ENCODE peak calls at places on chromosomes 7 and 10, in four cellular contexts. W is tibial nerve, D is PC-3, M is upper lobe of right lung. O is an unnamed sample.

GRCh38 chr7:23242321-23242720 is 4.3 kb upstream of the GPNMB start:
- DNase-seq in D (no peak), M (no peak), W (no peak), O (no peak)

GRCh38 chr10:10785627-10786333 is 231.9 kb upstream of the CELF2 start:
- DNase-seq in M (no peak), W (no peak), D (peak), O (no peak)

GRCh38 chr10:19332304-19332703 is 283.7 kb downstream of the MALRD1 start:
- DNase-seq in W (no peak), M (no peak), D (no peak), O (no peak)

GRCh38 chr10:13271552-13272163 is 28.2 kb downstream of the PHYH start:
- DNase-seq in M (peak), D (peak), W (peak), O (no peak)

GRCh38 chr7:4939971-4940720 is 18.8 kb downstream of the MMD2 start:
- DNase-seq in D (no peak), W (no peak), M (no peak), O (no peak)

GRCh38 chr7:110600983-110601382 is 489.9 kb upstream of the LRRN3 start:
- DNase-seq in M (no peak), D (no peak), W (no peak), O (no peak)

GRCh38 chr7:945556-946255 is 8.8 kb downstream of the ADAP1 start:
- DNase-seq in D (peak), W (no peak), M (peak), O (peak)

GRCh38 chr7:17015575-17015974 is 133.8 kb upstream of the AGR3 start:
- DNase-seq in D (no peak), W (no peak), M (no peak), O (no peak)

GRCh38 chr10:3542185-3542611 is 242.8 kb downstream of the KLF6 start:
- DNase-seq in D (peak), W (no peak), M (no peak), O (peak)

GRCh38 chr7:101644879-101645278 is 15.8 kb upstream of the MYL10 start:
- DNase-seq in W (no peak), M (no peak), D (peak), O (no peak)

GRCh38 chr10:64762861-64763260 is 1241.7 kb downstream of the REEP3 start:
- DNase-seq in D (no peak), M (no peak), W (no peak), O (no peak)

GRCh38 chr7:40899151-40899550 is 764.3 kb downstream of the SUGCT start:
- DNase-seq in W (no peak), M (no peak), D (no peak), O (no peak)

GRCh38 chr7:156929789-156930539 is 19.5 kb upstream of the NOM1 start:
- DNase-seq in M (no peak), D (no peak), W (no peak), O (no peak)

GRCh38 chr7:143490719-143491306 is 13.1 kb downstream of the TAS2R41 start:
- DNase-seq in M (no peak), W (peak), D (peak), O (no peak)

GRCh38 chr7:2006921-2007381 is 225.8 kb downstream of the MAD1L1 start:
- DNase-seq in D (no peak), M (peak), W (no peak), O (no peak)

GRCh38 chr7:24725554-24726260 is 31.6 kb downstream of the GSDME start:
- DNase-seq in D (no peak), M (no peak), W (no peak), O (no peak)

GRCh38 chr7:107742678-107743566 is 1.0 kb upstream of the CBLL1 start:
- DNase-seq in W (peak), M (peak), D (no peak), O (peak)

GRCh38 chr7:37495574-37496184 is 47.0 kb upstream of the ELMO1 start:
- DNase-seq in M (no peak), W (peak), D (peak), O (no peak)

GRCh38 chr10:3757638-3758490 is 27.1 kb downstream of the KLF6 start:
- DNase-seq in W (no peak), D (peak), M (no peak), O (no peak)

GRCh38 chr7:79497728-79498127 is 44.3 kb upstream of the MAGI2 start:
- DNase-seq in W (no peak), D (no peak), M (no peak), O (no peak)
- H3K27ac ChIP-seq in W (no peak), D (no peak), M (no peak), O (no peak)

GRCh38 chr10:88883443-88883799 is 3.4 kb downstream of the STAMBPL1 start:
- DNase-seq in W (no peak), D (no peak), M (no peak), O (no peak)
- H3K27ac ChIP-seq in W (no peak), D (peak), M (no peak), O (no peak)

DNA sequence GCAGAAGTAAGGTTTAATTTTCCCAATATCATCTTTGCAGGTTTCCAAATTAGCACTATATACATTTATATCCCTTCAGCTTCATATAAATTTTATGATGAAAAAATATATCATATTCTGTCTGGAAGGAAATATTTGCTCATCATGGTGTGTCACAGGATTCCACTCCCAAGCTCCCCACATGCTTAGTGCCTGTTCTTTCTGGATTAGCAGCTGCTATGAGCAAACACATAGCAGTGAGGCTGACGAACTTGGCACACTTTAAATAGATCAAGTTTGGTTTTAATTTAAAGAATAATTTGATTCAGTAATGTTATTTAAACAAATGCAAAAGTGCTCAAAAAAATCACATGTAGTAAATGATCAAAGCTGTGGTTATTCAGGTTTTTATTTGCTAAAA is 251.9 kb downstream of the AGMO start:
- DNase-seq in D (peak), W (no peak), M (no peak), O (no peak)
- H3K27ac ChIP-seq in D (no peak), W (no peak), M (no peak), O (no peak)

DNA sequence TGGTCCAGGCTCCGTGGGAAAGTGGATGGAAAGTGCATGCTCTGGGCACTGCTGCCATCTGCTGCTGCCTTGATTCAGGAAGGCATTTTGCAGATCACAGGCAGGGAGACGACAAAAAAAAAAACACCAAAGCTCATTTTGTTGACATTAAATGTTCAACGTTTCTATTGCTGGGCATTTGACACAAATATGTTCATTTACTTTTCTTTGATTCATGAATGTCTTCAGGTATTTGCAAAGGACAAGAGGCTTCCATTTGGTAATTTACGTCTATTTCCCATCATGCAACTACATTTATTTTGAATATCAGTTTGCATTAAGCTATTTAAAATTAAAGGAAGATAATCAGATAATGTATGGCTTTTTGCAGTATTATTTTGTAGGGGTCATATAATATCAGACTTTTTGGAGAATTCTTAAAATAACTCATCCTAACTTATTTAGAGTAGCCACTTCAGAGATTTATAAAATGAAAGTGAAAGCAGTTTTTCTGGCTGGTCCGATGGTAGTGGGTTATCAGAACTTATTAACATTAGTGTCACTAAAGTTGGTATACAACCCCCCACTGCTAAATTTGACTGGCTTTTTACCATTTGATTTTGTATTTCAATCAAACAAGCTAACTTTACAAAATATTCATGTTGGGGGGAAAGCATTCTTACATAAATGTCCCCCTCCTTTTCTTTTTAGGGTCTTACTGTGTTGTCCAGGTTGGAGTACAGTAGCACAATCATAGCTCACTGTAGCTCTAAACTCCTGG is 65.3 kb downstream of the PDIA4 start:
- DNase-seq in D (peak), W (peak), M (peak), O (peak)
- H3K27ac ChIP-seq in D (no peak), W (peak), M (peak), O (no peak)

DNA sequence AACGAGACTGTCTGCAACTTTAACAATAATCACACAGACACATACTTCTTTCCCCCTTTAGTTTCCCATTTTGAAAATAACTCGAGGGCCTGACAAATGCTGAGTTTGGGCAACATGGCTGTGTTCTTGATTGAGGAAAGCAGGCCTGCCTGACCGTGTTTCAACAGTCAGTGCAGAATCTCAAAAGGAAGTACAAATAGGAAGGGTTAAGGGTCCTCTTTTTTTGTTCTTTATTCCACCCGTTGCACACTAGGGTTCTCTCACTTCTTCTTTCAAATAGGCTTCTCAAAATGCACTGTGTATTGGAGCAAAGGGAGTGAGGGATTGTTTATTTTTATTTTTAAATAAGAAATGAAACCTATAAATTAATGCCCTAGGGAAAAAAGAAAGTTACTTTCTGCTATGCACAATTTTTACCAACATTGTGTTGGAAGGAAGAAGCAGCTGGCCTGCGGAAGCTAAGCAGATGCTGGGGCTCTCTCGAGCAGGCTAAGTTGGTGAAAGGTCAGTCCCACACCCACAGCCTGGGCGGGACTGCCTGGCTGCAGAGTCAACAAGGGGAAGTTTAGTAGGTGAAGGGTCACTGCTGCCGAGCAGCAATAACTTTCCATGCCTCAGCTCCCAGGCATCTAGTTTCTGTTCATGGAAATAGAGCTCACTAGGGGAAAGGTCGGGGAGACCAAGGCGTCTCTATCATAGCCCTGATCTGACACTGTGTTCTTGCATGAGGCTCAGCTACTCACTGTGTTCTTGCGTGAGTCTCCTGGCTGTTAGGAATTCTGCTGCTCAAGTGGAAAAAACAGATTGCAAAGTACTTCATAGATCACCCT is 12.2 kb upstream of the PDK4 start:
- DNase-seq in D (peak), M (peak), W (peak), O (peak)
- H3K27ac ChIP-seq in D (peak), M (peak), W (peak), O (peak)

GRCh38 chr10:1044146-1044545 is 4.8 kb downstream of the IDI1 start:
- DNase-seq in M (no peak), D (no peak), W (no peak), O (no peak)

GRCh38 chr10:1047937-1048336 is 982 bp downstream of the IDI1 start:
- DNase-seq in M (no peak), W (no peak), D (no peak), O (no peak)

GRCh38 chr10:1045415-1045814 is 3.5 kb downstream of the IDI1 start:
- DNase-seq in W (no peak), M (no peak), D (no peak), O (no peak)

GRCh38 chr10:1043532-1043995 is 5.4 kb downstream of the IDI1 start:
- DNase-seq in W (no peak), M (no peak), D (no peak), O (peak)

DNA sequence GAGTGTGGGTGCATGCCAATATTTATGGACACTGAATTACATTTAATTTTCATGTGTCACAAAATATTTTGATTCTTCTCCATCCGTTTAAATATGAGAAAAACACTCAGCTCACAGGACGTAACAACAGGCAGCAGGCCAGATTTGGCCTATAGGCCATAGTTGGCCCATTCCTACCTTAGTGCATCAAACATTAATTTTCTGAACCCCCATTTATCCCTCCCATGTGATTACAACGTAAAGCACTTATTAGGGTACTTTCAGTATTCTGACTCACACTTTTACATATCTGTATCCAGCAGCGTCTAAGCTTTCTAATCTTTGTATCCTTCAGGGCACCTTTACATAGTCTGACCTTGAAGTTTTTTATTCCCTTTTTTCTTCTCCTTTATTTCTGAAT is 4.0 kb downstream of the IDI1 start:
- DNase-seq in W (no peak), M (no peak), D (no peak), O (no peak)
- H3K27ac ChIP-seq in W (peak), M (peak), D (no peak), O (no peak)

GRCh38 chr7:112161253-112162160 is 44.7 kb downstream of the DOCK4 start:
- DNase-seq in D (no peak), M (no peak), W (no peak), O (no peak)
- H3K27ac ChIP-seq in D (no peak), M (peak), W (no peak), O (no peak)

GRCh38 chr7:116805100-116805544 is 57.3 kb upstream of the CAPZA2 start:
- DNase-seq in W (peak), M (no peak), D (no peak), O (no peak)

GRCh38 chr7:116804459-116804858 is 57.9 kb upstream of the CAPZA2 start:
- DNase-seq in W (no peak), M (no peak), D (no peak), O (no peak)

GRCh38 chr7:116806046-116806944 is 56.1 kb upstream of the CAPZA2 start:
- DNase-seq in D (no peak), M (no peak), W (no peak), O (no peak)

GRCh38 chr7:116809636-116810266 is 52.6 kb upstream of the CAPZA2 start:
- DNase-seq in D (peak), M (no peak), W (peak), O (no peak)

DNA sequence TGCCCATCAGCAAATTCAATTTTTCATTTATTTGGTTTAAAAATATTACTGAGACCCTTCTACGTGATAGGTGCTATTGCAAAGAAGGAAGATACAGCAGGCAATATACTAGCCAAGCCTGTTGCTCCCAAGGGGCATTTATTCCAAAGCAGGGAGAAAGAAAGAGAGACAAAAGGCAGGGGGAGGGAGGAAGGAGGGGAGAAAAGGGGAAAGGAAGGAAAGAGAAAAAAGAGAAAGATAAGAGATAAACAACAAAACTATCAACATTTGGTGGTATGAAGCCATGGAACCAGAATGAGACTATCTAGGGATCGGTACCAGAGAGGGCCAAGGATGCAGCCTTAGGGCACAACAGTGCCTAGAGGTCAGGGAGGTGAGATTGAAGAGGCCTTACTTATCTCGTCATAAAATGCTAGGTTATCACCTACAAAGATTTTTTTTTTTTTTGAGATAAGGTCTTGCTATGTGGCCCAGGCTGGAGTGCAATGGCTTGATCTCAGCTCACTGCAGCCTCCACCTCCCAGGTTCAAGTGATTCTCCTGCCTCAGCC is 55.3 kb upstream of the CAPZA2 start:
- DNase-seq in D (no peak), W (no peak), M (no peak), O (no peak)
- H3K27ac ChIP-seq in D (no peak), W (no peak), M (no peak), O (no peak)

GRCh38 chr10:125011926-125012705 is 70.2 kb downstream of the ZRANB1 start:
- DNase-seq in M (no peak), W (no peak), D (no peak), O (peak)
- H3K27ac ChIP-seq in M (no peak), W (no peak), D (no peak), O (peak)

GRCh38 chr7:47622586-47622945 is 40.7 kb upstream of the TNS3 start:
- DNase-seq in D (no peak), M (no peak), W (no peak), O (no peak)

GRCh38 chr7:47622946-47623640 is 41.2 kb upstream of the TNS3 start:
- DNase-seq in D (peak), W (no peak), M (no peak), O (no peak)

GRCh38 chr7:47621985-47622561 is 40.2 kb upstream of the TNS3 start:
- DNase-seq in W (no peak), M (no peak), D (no peak), O (no peak)

GRCh38 chr7:47619806-47620205 is 37.9 kb upstream of the TNS3 start:
- DNase-seq in W (no peak), D (no peak), M (no peak), O (no peak)

GRCh38 chr7:47621347-47621746 is 39.4 kb upstream of the TNS3 start:
- DNase-seq in M (no peak), D (no peak), W (no peak), O (no peak)
- H3K27ac ChIP-seq in M (peak), D (no peak), W (no peak), O (peak)